ENCODE peak calls at places on chromosomes 16 and 17, in eight cellular contexts. A is IMR-90, T is mesenchymal stem cell, C is colonic mucosa, I is heart left ventricle, L is upper lobe of left lung, M is transverse colon, G is adrenal gland. F is an unnamed sample.
A peak's percentile ranks its signal among the peaks of the same experiment; 100 is the strongest.

GRCh38 chr16:56664506-56664905 is 3.4 kb downstream of the MT1G start:
- DNase-seq in A (no peak), T (no peak), C (no peak), I (no peak), L (no peak), M (no peak), G (peak; percentile 46), F (no peak)

GRCh38 chr17:55585629-55586028 is 74.4 kb upstream of the SMIM36 start:
- DNase-seq in A (no peak), T (no peak), C (no peak), I (no peak), L (no peak), M (no peak), G (no peak), F (no peak)

GRCh38 chr16:48687421-48688038 is 77.5 kb upstream of the N4BP1 start:
- DNase-seq in A (peak; percentile 67), T (peak; percentile 75), C (peak; percentile 42), I (peak; percentile 63), L (peak; percentile 43), M (peak; percentile 18), G (peak; percentile 72), F (peak; percentile 65)

GRCh38 chr17:48149174-48150106 is 41.9 kb downstream of the SNX11 start:
- DNase-seq in A (no peak), T (no peak), C (no peak), I (no peak), L (no peak), M (no peak), G (no peak), F (no peak)

GRCh38 chr17:59840329-59840907 is 52.3 kb downstream of the TUBD1 start:
- DNase-seq in A (no peak), T (peak; percentile 53), C (no peak), I (no peak), L (peak; percentile 20), M (no peak), G (no peak), F (peak; percentile 48)

GRCh38 chr17:71828182-71828596 is 292.6 kb upstream of the SOX9 start:
- DNase-seq in A (peak; percentile 2), T (no peak), C (no peak), I (no peak), L (no peak), M (no peak), G (no peak), F (no peak)

GRCh38 chr17:13957636-13958035 is 111.7 kb upstream of the COX10 start:
- DNase-seq in A (peak; percentile 49), T (peak; percentile 66), C (no peak), I (no peak), L (no peak), M (no peak), G (peak; percentile 30), F (no peak)

GRCh38 chr17:76199466-76199865 is 40.8 kb downstream of the RNF157 start:
- DNase-seq in A (no peak), T (no peak), C (no peak), I (no peak), L (no peak), M (no peak), G (no peak), F (no peak)

GRCh38 chr17:69870751-69871199 is 204.2 kb upstream of the KCNJ16 start:
- DNase-seq in A (peak; percentile 88), T (peak; percentile 36), C (no peak), I (no peak), L (no peak), M (no peak), G (no peak), F (no peak)

GRCh38 chr17:1977583-1978395 is 47.3 kb downstream of the RTN4RL1 start:
- DNase-seq in A (no peak), T (no peak), C (no peak), I (peak; percentile 62), L (no peak), M (no peak), G (no peak), F (no peak)

GRCh38 chr17:82912571-82913089 is 72.8 kb upstream of the ZNF750 start:
- DNase-seq in A (no peak), T (no peak), C (no peak), I (peak; percentile 55), L (no peak), M (no peak), G (no peak), F (no peak)

GRCh38 chr17:50627782-50628601 is 6.7 kb upstream of the ABCC3 start:
- DNase-seq in A (no peak), T (peak; percentile 47), C (peak; percentile 82), I (no peak), L (no peak), M (peak; percentile 69), G (no peak), F (no peak)

GRCh38 chr17:36703860-36704266 is 102.5 kb downstream of the MRM1 start:
- DNase-seq in A (peak; percentile 11), T (peak; percentile 42), C (peak; percentile 47), I (no peak), L (no peak), M (peak; percentile 32), G (peak; percentile 29), F (no peak)

GRCh38 chr17:47695664-47696376 is 1.9 kb downstream of the TBKBP1 start:
- DNase-seq in A (no peak), T (no peak), C (no peak), I (no peak), L (no peak), M (no peak), G (peak; percentile 66), F (no peak)

GRCh38 chr17:7910711-7911110 is 5.4 kb downstream of the RNF227 start:
- DNase-seq in A (no peak), T (no peak), C (no peak), I (no peak), L (no peak), M (no peak), G (no peak), F (no peak)

GRCh38 chr17:7912927-7913524 is 3.1 kb downstream of the RNF227 start:
- DNase-seq in A (peak; percentile 80), T (peak; percentile 81), C (peak; percentile 49), I (no peak), L (no peak), M (no peak), G (peak; percentile 37), F (no peak)

GRCh38 chr17:7914771-7915610 is 1.1 kb downstream of the RNF227 start:
- DNase-seq in A (peak; percentile 72), T (no peak), C (no peak), I (peak; percentile 41), L (no peak), M (peak; percentile 29), G (peak; percentile 67), F (peak; percentile 60)

GRCh38 chr17:7909080-7909479 is 7.0 kb downstream of the RNF227 start:
- DNase-seq in A (no peak), T (no peak), C (no peak), I (no peak), L (no peak), M (no peak), G (no peak), F (no peak)

DNA sequence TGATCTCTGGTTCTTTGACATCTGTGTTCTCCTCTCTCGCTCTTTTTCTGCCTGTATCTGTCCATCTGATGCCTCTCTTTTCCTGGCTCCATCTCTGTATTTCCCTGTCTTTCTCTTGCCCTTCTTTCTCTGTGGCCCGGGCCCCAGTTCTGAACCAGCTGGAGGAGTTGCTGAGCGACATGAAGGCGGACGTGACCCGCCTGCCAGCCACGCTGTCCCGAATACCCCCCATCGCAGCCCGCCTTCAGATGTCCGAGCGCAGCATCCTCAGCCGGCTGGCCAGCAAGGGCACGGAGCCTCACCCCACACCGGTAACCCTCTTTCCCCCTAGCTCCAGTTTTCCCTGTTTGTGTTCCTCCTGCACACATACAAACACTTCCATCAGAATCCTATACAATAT is 5.8 kb downstream of the RNF227 start:
- DNase-seq in A (no peak), T (no peak), C (no peak), I (no peak), L (no peak), M (no peak), G (no peak), F (no peak)
- H3K4me1 ChIP-seq in A (peaks cover 2% of the 10 kb centered on the region), T (peaks cover 2% of the 10 kb centered on the region), C (peaks cover 9% of the 10 kb centered on the region), I (peaks cover 12% of the 10 kb centered on the region), L (peaks cover 9% of the 10 kb centered on the region), M (peaks cover 6% of the 10 kb centered on the region), G (peaks cover under 1% of the 10 kb centered on the region), F (no peaks in the 10 kb centered on the region)

GRCh38 chr17:81429353-81429774 is 34.1 kb downstream of the BAHCC1 start:
- DNase-seq in A (peak; percentile 67), T (no peak), C (peak; percentile 86), I (peak; percentile 87), L (peak; percentile 79), M (peak; percentile 81), G (peak; percentile 93), F (peak; percentile 83)
- H3K27ac ChIP-seq in A (no peak overlapping the region), T (peak overlapping the region; percentile 37), C (no peak overlapping the region), I (no peak overlapping the region), L (no peak overlapping the region), M (no peak overlapping the region), G (no peak overlapping the region), F (no peak overlapping the region)

DNA sequence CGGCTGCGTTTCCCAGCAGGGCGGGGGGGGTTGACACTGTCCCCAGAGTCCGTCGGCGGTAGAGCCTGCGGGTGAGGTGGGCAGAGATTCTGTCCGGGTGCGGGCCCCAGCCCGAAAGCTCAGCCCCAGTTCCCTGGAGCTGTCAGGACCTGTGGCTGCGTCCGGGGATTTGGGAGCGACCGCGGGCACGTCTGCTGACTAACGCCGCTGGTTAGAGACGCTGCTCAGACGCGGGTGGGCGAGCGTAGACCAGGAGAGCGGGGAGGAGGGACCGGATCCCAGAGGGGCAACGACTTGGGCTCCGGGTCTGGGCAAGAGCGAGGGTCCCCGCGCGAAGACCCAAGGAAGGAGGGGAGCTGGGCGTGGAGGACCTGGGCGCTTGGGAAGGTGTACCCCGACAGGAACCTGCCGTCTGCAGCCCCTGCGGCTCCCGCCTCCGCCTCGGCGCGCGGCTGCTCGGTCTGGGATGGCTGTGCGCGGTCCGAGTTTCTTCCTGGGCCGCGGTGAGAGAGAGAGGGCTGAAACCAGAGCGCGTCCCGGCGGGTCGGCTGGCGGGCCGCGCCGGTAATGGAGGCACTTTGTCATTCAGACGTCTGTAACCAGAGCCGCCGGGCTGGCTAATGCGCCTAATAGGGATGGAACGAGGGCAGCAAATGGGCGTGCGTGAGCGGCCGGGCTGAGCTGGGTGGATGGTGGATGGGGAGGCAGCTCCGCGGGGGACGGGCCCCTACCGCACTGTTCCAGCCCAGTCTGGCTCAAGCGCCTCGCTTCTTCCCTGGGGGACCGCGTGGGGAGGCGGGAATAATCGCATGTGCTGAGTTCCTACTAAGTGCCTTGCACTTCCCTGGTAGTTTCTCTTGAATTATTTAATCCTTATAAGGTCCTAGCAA is 2.3 kb downstream of the NGFR start:
- DNase-seq in A (peak; percentile 22), T (peak; percentile 56), C (no peak), I (peak; percentile 77), L (no peak), M (peak; percentile 32), G (peak; percentile 64), F (peak; percentile 86)
- H3K4me3 ChIP-seq in A (no peak overlapping the region), T (peak overlapping the region; percentile 21), C (peak overlapping the region; percentile 47), I (peak overlapping the region; percentile 48), L (peak overlapping the region; percentile 39), M (peak overlapping the region; percentile 55), G (no peak overlapping the region), F (peak overlapping the region; percentile 54)

DNA sequence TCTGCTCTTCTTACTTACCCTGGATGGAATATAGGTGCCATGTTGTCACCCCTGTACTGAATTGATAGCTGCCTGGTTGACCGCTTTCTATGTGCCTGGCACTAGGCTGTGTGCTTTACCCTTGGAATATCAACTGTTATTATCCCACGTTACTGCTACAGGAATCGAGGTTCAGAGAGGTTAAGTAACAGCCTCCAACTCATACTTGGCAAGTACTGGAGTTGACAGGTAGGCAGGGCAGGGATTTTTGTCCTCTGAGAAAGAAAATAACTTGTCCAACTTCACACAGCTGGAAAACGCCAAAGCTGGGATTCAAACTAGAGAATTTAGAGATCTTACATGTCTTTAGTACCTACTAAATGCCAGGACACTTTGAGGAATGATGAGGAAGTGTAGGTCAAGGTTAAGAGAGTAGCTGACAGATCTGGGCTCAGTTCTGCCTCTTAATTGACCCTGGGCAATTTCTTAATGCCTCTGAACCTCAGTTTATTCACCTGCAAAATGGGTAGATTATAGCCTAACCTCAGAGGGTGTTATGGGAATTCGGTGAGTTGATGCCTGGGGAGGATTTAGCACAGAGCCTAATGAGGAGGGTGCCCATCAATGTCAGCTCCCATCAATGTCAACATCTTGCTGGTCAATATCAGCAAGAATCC is 25.8 kb downstream of the ITPRIPL2 start:
- DNase-seq in A (no peak), T (no peak), C (no peak), I (no peak), L (no peak), M (no peak), G (no peak), F (no peak)
- H3K4me1 ChIP-seq in A (peaks cover 29% of the 10 kb centered on the region), T (peaks cover 13% of the 10 kb centered on the region), C (peaks cover 18% of the 10 kb centered on the region), I (peaks cover 32% of the 10 kb centered on the region), L (peaks cover 52% of the 10 kb centered on the region), M (peaks cover 23% of the 10 kb centered on the region), G (no peaks in the 10 kb centered on the region), F (peaks cover 42% of the 10 kb centered on the region)